ENCODE peak calls at places on chromosomes 16 and 17, in six cellular contexts. Q is lower leg skin, V is epithelial cell of esophagus, H is cardiac muscle cell, T is AG10803, Z is lung. F is an unnamed sample.

GRCh38 chr17:57243171-57243622 is 13.1 kb upstream of the MSI2 start:
- DNase-seq in Q (peak), V (peak), H (peak), T (peak), Z (peak), F (no peak)

GRCh38 chr17:55496094-55496881 is 15.0 kb downstream of the SMIM36 start:
- DNase-seq in Q (no peak), V (peak), H (no peak), T (peak), Z (no peak), F (no peak)

GRCh38 chr17:55301521-55302406 is 37.0 kb downstream of the HLF start:
- DNase-seq in Q (no peak), V (no peak), H (peak), T (no peak), Z (no peak), F (no peak)

GRCh38 chr16:22278841-22279240 is 18.4 kb upstream of the POLR3E start:
- DNase-seq in Q (no peak), V (no peak), H (peak), T (no peak), Z (no peak), F (no peak)

GRCh38 chr17:2266045-2266864 is 37.3 kb downstream of the SMG6 start:
- DNase-seq in Q (peak), V (no peak), H (no peak), T (no peak), Z (peak), F (no peak)

GRCh38 chr16:67149276-67150057 is 1.3 kb downstream of the B3GNT9 start:
- DNase-seq in Q (no peak), V (no peak), H (no peak), T (no peak), Z (no peak), F (no peak)

GRCh38 chr17:2054740-2055493 is at the start of gene HIC1:
- DNase-seq in Q (no peak), V (peak), H (peak), T (peak), Z (peak), F (no peak)

GRCh38 chr17:28745777-28746473 is 2.1 kb downstream of the TRAF4 start:
- DNase-seq in Q (no peak), V (peak), H (no peak), T (no peak), Z (peak), F (no peak)

GRCh38 chr16:75380870-75381269 is 52.4 kb downstream of the CFDP1 start:
- DNase-seq in Q (no peak), V (no peak), H (no peak), T (peak), Z (no peak), F (no peak)

GRCh38 chr16:84919267-84919666 is 92.1 kb downstream of the ZDHHC7 start:
- DNase-seq in Q (no peak), V (no peak), H (no peak), T (peak), Z (no peak), F (no peak)

GRCh38 chr17:82492647-82493516 is 26.6 kb upstream of the FOXK2 start:
- DNase-seq in Q (no peak), V (peak), H (no peak), T (peak), Z (no peak), F (no peak)

GRCh38 chr16:76579277-76579676 is 302.1 kb downstream of the CNTNAP4 start:
- DNase-seq in Q (no peak), V (no peak), H (no peak), T (no peak), Z (no peak), F (no peak)

GRCh38 chr17:17792551-17793377 is 44.0 kb downstream of the SREBF1 start:
- DNase-seq in Q (no peak), V (no peak), H (no peak), T (peak), Z (no peak), F (no peak)

GRCh38 chr17:80738406-80738805 is 193.8 kb downstream of the RPTOR start:
- DNase-seq in Q (no peak), V (no peak), H (no peak), T (no peak), Z (no peak), F (no peak)

GRCh38 chr17:46943511-46944393 is 20.8 kb downstream of the GOSR2 start:
- DNase-seq in Q (no peak), V (no peak), H (no peak), T (no peak), Z (no peak), F (no peak)

GRCh38 chr16:2152695-2153506 is 2.7 kb upstream of the TRAF7 start:
- DNase-seq in Q (no peak), V (peak), H (peak), T (no peak), Z (no peak), F (no peak)

GRCh38 chr17:65278050-65278819 is 141.1 kb downstream of the RGS9 start:
- DNase-seq in Q (no peak), V (peak), H (peak), T (peak), Z (peak), F (peak)

GRCh38 chr16:85302018-85302847 is 190.0 kb upstream of the CIBAR2 start:
- DNase-seq in Q (no peak), V (peak), H (no peak), T (peak), Z (no peak), F (no peak)

GRCh38 chr17:72467841-72468653 is 347.2 kb downstream of the SOX9 start:
- DNase-seq in Q (peak), V (peak), H (no peak), T (peak), Z (no peak), F (no peak)

GRCh38 chr17:9982159-9982558 is 77.1 kb upstream of the RCVRN start:
- DNase-seq in Q (no peak), V (no peak), H (peak), T (no peak), Z (no peak), F (no peak)

GRCh38 chr16:19645557-19645981 is 72.5 kb downstream of the KNOP1 start:
- DNase-seq in Q (no peak), V (no peak), H (no peak), T (peak), Z (no peak), F (no peak)

GRCh38 chr16:56269276-56269675 is 78.0 kb downstream of the GNAO1 start:
- DNase-seq in Q (no peak), V (no peak), H (no peak), T (peak), Z (no peak), F (no peak)

GRCh38 chr16:22425036-22425801 is 50.8 kb upstream of the CDR2 start:
- DNase-seq in Q (peak), V (no peak), H (no peak), T (peak), Z (no peak), F (no peak)

GRCh38 chr17:73646409-73647305 is 2.4 kb upstream of the SDK2 start:
- DNase-seq in Q (no peak), V (no peak), H (peak), T (no peak), Z (no peak), F (no peak)

GRCh38 chr16:73095885-73096341 is 48.0 kb upstream of the ZFHX3 start:
- DNase-seq in Q (no peak), V (no peak), H (peak), T (no peak), Z (no peak), F (no peak)

GRCh38 chr17:44569459-44569858 is 12.2 kb downstream of the FZD2 start:
- DNase-seq in Q (no peak), V (no peak), H (no peak), T (no peak), Z (no peak), F (no peak)

GRCh38 chr17:73710095-73710592 is 65.9 kb upstream of the SDK2 start:
- DNase-seq in Q (peak), V (peak), H (peak), T (peak), Z (peak), F (peak)

GRCh38 chr16:56657555-56658430 is at the start of gene MT1F:
- DNase-seq in Q (peak), V (peak), H (peak), T (no peak), Z (peak), F (peak)

GRCh38 chr16:27515874-27516353 is 33.8 kb downstream of the GTF3C1 start:
- DNase-seq in Q (no peak), V (peak), H (peak), T (no peak), Z (no peak), F (no peak)

GRCh38 chr16:56121156-56121500 is 70.2 kb upstream of the GNAO1 start:
- DNase-seq in Q (no peak), V (no peak), H (no peak), T (no peak), Z (no peak), F (no peak)

GRCh38 chr17:63930951-63931575 is 1.1 kb downstream of the CD79B start:
- DNase-seq in Q (peak), V (no peak), H (no peak), T (no peak), Z (peak), F (no peak)

GRCh38 chr16:30997887-30998711 is 12.3 kb downstream of the STX1B start:
- DNase-seq in Q (no peak), V (peak), H (no peak), T (peak), Z (no peak), F (no peak)

DNA sequence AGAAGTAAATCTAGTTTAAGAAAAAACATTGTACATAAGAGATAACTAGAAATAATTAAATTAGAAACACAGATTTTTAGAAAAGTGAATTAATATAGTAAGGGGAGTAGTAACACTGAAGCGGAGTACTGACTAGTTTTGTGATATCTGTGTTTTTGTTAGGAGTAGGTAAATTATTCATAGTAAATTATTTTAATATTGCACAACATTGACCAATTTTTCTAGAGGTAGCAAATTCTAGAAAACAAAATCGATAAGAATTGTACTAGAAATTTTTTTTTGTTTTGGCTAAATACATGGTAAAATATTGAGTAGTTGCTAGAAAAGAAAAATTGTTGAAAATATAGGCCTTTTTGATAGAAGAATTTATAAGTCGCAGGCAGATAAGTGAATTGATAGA is 156.5 kb downstream of the CHD9 start:
- DNase-seq in Q (no peak), V (no peak), H (no peak), T (no peak), Z (no peak), F (no peak)
- H3K4me3 ChIP-seq in Q (no peak), V (no peak), H (peak), T (no peak), Z (no peak), F (no peak)

GRCh38 chr16:17466876-17467275 is 3.9 kb downstream of the XYLT1 start:
- DNase-seq in Q (no peak), V (no peak), H (no peak), T (no peak), Z (no peak), F (no peak)

GRCh38 chr16:17469011-17469741 is 1.6 kb downstream of the XYLT1 start:
- DNase-seq in Q (no peak), V (no peak), H (no peak), T (peak), Z (no peak), F (no peak)

GRCh38 chr16:17468611-17469010 is 2.1 kb downstream of the XYLT1 start:
- DNase-seq in Q (no peak), V (no peak), H (no peak), T (no peak), Z (no peak), F (no peak)

GRCh38 chr16:17469742-17470001 is 1.1 kb downstream of the XYLT1 start:
- DNase-seq in Q (no peak), V (no peak), H (no peak), T (no peak), Z (no peak), F (no peak)

DNA sequence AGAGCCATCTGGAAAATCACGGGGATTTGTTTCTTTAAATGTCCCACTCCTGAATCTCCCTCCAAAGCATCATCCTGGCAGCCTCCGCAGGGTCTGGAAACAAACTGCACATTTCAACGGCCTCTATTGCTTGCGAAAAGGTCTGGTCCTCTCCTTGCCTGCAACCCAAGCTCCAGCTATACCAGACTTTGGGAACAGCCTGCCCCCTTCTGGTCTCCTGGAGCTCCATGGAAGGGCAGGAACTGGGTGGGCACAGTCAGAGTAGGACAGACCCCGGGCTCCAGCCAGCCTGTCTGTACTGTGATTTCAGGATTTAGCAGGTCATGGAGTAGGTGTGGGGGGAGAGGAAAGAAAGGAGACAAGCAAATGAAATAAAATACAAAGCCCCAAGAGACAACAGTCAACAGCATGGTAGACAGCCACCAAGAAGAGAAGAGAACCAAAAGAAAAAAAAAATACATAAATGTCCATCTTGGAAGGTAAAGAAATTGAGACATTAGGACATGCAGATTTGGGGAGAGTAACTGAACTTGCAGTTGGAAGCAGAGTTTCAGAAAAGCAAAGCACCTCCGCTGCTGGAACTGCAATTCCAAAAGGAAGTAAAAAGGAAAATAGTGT is 2.7 kb downstream of the XYLT1 start:
- DNase-seq in Q (peak), V (no peak), H (peak), T (peak), Z (no peak), F (no peak)
- TF ChIP-seq CTCF in Q (no peak), V (peak), H (peak), T (peak), Z (peak), F (peak)

DNA sequence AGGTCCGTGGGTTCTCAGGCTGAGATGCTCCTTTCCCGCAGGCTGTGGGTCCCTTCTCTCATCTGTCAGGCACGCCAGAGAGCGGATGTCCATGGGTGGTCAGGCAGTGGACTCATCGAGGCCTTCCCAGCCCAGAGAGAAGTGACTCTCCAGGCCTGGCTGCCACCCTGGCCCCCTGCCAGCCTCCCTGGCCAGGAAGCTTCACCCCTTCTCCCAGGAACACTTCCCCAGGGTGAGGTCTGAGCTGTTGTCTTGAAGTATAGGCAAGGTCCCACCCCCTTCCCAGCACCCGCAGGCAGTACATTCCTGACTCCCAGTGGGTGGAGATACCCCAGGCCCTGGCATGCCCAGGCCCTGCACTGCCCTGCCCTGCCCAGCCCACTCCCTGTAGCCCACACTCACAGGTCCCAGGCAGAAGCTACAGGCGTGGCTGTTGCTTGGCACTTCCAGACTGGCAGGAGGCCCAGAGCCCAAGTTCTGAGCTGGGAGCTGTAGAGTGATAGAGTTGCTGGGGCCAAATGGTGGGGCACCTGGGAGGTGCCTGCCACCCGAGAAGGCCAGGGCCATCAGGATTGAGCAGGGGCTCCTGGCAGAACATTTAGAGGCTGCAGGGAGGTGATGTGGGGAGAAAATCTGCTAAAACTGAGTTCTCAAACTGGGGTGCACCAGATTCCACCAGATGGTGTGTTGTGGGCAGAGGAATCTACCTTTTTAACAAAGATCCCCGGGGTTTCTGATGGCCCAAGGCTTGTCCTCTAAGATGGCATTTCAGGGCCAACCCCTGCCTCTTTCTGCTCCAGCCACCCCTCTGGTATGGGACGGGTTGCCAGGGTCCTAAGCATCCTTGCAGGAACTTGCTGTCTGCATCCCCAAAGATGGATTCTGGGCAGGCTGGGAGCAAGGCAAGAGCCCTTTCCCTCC is 6.7 kb downstream of the ITGA3 start:
- DNase-seq in Q (peak), V (peak), H (peak), T (peak), Z (peak), F (no peak)
- H3K4me3 ChIP-seq in Q (no peak), V (peak), H (no peak), T (no peak), Z (no peak), F (no peak)

GRCh38 chr16:86708431-86708830 is 130.1 kb downstream of the FOXL1 start:
- DNase-seq in Q (no peak), V (no peak), H (no peak), T (no peak), Z (no peak), F (no peak)

GRCh38 chr16:86709902-86710601 is 131.7 kb downstream of the FOXL1 start:
- DNase-seq in Q (no peak), V (no peak), H (no peak), T (no peak), Z (no peak), F (no peak)

GRCh38 chr16:86712158-86713009 is 134.0 kb downstream of the FOXL1 start:
- DNase-seq in Q (no peak), V (no peak), H (no peak), T (no peak), Z (no peak), F (no peak)

GRCh38 chr16:86709103-86709502 is 130.8 kb downstream of the FOXL1 start:
- DNase-seq in Q (no peak), V (no peak), H (no peak), T (no peak), Z (no peak), F (no peak)

DNA sequence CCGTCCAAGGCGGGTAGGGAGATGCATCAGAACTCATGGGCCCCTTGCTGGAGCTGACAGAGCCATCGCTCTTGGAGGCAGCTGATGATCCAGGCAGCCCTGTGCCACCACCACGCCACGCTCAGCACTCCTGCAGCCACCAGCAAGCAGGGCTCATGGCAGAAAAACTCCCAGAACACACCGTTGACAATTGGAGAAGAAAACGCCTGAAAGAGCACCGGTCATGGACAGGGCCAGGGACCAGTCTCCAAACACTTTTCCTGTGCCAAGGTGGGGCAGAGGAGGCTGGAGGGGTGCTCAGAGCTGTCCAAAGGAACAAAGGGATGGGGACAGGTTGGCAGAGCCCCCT is 132.2 kb downstream of the FOXL1 start:
- DNase-seq in Q (no peak), V (no peak), H (no peak), T (no peak), Z (no peak), F (no peak)
- TF ChIP-seq CTCF in Q (no peak), V (no peak), H (no peak), T (no peak), Z (no peak), F (no peak)

DNA sequence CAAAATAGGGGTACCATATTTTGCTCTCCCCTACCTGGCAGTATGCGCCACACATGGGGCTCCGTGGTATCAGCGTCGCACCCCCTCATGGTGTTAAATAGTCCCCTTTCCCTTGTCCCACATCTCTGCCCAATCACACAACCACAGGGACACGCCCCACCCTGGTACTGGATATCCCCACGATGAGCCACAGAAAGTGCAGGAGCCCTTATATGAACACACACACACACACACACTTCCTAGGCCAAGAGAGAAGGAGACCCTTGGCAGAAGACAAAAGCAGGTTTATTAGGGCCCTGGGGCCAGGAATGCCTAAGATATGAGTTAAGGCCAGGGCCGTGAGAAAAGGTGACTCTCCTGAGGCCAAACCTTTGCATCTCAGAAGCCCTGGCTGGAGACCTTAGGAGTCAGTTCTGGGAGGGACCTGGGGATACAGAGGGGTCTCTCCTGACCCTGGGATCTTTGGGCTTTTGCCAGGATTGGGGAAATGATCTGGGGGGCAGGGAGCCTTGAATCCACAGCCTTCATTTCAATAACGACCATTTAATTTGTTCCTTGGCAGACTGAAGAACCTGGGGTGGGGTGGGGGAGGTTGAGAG is 11.6 kb downstream of the COPZ2 start:
- DNase-seq in Q (peak), V (peak), H (no peak), T (no peak), Z (no peak), F (no peak)
- H3K4me3 ChIP-seq in Q (no peak), V (peak), H (no peak), T (peak), Z (no peak), F (peak)